ENCODE peak calls at places on chromosome 18, in five cellular contexts. G is A549, A is fibroblast of lung, D is thoracic aorta, P is Panc1. U is an unnamed sample. For H3K4me1, the result is how much of the 10 kb centered on the place peaks cover.

GRCh38 chr18:26480897-26481795 is 67.2 kb downstream of the KCTD1 start:
- DNase-seq in A (peak), G (peak), D (no peak), P (no peak), U (no peak)

GRCh38 chr18:54828290-54828871 is at the start of gene RAB27B:
- DNase-seq in A (peak), D (no peak), G (peak), P (no peak), U (peak)

GRCh38 chr18:47036298-47036874 is 965 bp upstream of the ELOA2 start:
- DNase-seq in D (no peak), G (peak), P (peak), A (peak), U (no peak)

GRCh38 chr18:2906522-2907458 is 60.0 kb downstream of the EMILIN2 start:
- DNase-seq in A (no peak), D (no peak), G (peak), P (no peak), U (peak)

GRCh38 chr18:7617738-7618422 is 50.8 kb downstream of the PTPRM start:
- DNase-seq in D (no peak), A (peak), G (no peak), P (no peak), U (no peak)

GRCh38 chr18:77876319-77876865 is 626.7 kb downstream of the GALR1 start:
- DNase-seq in P (no peak), D (no peak), A (no peak), G (no peak), U (no peak)

GRCh38 chr18:22325396-22325795 is 92.3 kb downstream of the CTAGE1 start:
- DNase-seq in D (no peak), P (no peak), G (no peak), A (no peak), U (no peak)

GRCh38 chr18:35131387-35132283 is 90.4 kb downstream of the MAPRE2 start:
- DNase-seq in P (no peak), A (no peak), G (no peak), D (no peak), U (no peak)

GRCh38 chr18:22168360-22168921 is 948 bp upstream of the GATA6 start:
- DNase-seq in A (peak), P (no peak), G (peak), D (no peak), U (no peak)

GRCh38 chr18:5059540-5060032 is 137.5 kb downstream of the AKAIN1 start:
- DNase-seq in P (no peak), A (no peak), G (no peak), D (no peak), U (no peak)

GRCh38 chr18:8951491-8951890 is 151.0 kb upstream of the NDUFV2 start:
- DNase-seq in D (no peak), A (no peak), G (no peak), P (no peak), U (peak)

GRCh38 chr18:29147944-29148343 is 971.0 kb upstream of the CDH2 start:
- DNase-seq in A (peak), D (no peak), G (no peak), P (no peak), U (no peak)

GRCh38 chr18:43279015-43279758 is 1.9 kb upstream of the SYT4 start:
- DNase-seq in D (no peak), A (peak), G (no peak), P (no peak), U (no peak)

GRCh38 chr18:62187543-62188378 is 706 bp downstream of the RELCH start:
- DNase-seq in G (no peak), D (no peak), A (peak), P (no peak), U (peak)

GRCh38 chr18:24595556-24595955 is 135.1 kb downstream of the HRH4 start:
- DNase-seq in A (no peak), P (no peak), D (no peak), G (no peak), U (no peak)

GRCh38 chr18:54720590-54720989 is 107.7 kb upstream of the RAB27B start:
- DNase-seq in A (no peak), G (no peak), P (no peak), D (no peak), U (no peak)

GRCh38 chr18:29874519-29875098 is 1167.9 kb downstream of the DSC3 start:
- DNase-seq in G (no peak), D (no peak), P (peak), A (peak), U (no peak)

GRCh38 chr18:8858888-8859511 is 153.6 kb downstream of the MTCL1 start:
- DNase-seq in G (peak), A (peak), P (peak), D (no peak), U (no peak)

GRCh38 chr18:13231151-13231550 is 12.6 kb downstream of the LDLRAD4 start:
- DNase-seq in A (no peak), P (no peak), G (no peak), D (no peak), U (no peak)

GRCh38 chr18:27750014-27750413 is 426.9 kb downstream of the CDH2 start:
- DNase-seq in A (peak), G (no peak), D (no peak), P (no peak), U (no peak)

GRCh38 chr18:23042133-23042532 is 93.2 kb upstream of the CABLES1 start:
- DNase-seq in A (no peak), D (no peak), G (no peak), P (no peak), U (no peak)

GRCh38 chr18:50806208-50806616 is 13.6 kb downstream of the MRO start:
- DNase-seq in D (no peak), P (no peak), A (no peak), G (no peak), U (no peak)

GRCh38 chr18:3810271-3810670 is 360.3 kb downstream of the TGIF1 start:
- DNase-seq in G (no peak), D (no peak), A (no peak), P (no peak), U (no peak)

GRCh38 chr18:39835303-39836030 is 2119.6 kb upstream of the PIK3C3 start:
- DNase-seq in D (no peak), P (no peak), A (peak), G (no peak), U (no peak)

GRCh38 chr18:26301681-26302080 is 75.4 kb downstream of the TAF4B start:
- DNase-seq in D (no peak), G (no peak), A (peak), P (no peak), U (no peak)

GRCh38 chr18:38077219-38077618 is 511.6 kb upstream of the CELF4 start:
- DNase-seq in P (no peak), G (no peak), D (no peak), A (no peak), U (no peak)

GRCh38 chr18:55779711-55780590 is 192.0 kb upstream of the TCF4 start:
- DNase-seq in D (no peak), A (no peak), P (no peak), G (peak), U (no peak)

GRCh38 chr18:741931-742512 is 29.6 kb upstream of the ENOSF1 start:
- DNase-seq in D (no peak), A (peak), P (peak), G (peak), U (peak)

GRCh38 chr18:65175681-65176080 is 575.1 kb upstream of the CDH7 start:
- DNase-seq in A (no peak), P (no peak), D (no peak), G (no peak), U (no peak)

GRCh38 chr18:6962571-6963451 is 154.8 kb downstream of the LAMA1 start:
- DNase-seq in G (no peak), A (no peak), D (no peak), P (no peak), U (no peak)

GRCh38 chr18:49849331-49850217 is 36.2 kb upstream of the ACAA2 start:
- DNase-seq in A (peak), G (peak), D (no peak), P (peak), U (no peak)

GRCh38 chr18:36519358-36519757 is 221.8 kb downstream of the FHOD3 start:
- DNase-seq in D (no peak), A (no peak), P (no peak), G (no peak), U (no peak)

GRCh38 chr18:44729631-44730101 is 49.0 kb downstream of the SETBP1 start:
- DNase-seq in P (no peak), A (peak), D (no peak), G (no peak), U (no peak)

GRCh38 chr18:3448845-3449701 is 899 bp upstream of the TGIF1 start:
- DNase-seq in A (peak), G (no peak), P (no peak), D (peak), U (peak)

GRCh38 chr18:35378206-35378795 is 1.2 kb upstream of the ZNF396 start:
- DNase-seq in A (no peak), G (no peak), D (no peak), P (no peak), U (no peak)

GRCh38 chr18:46659484-46659883 is 2.5 kb upstream of the LOXHD1 start:
- DNase-seq in A (no peak), G (no peak), P (no peak), D (no peak), U (no peak)

DNA sequence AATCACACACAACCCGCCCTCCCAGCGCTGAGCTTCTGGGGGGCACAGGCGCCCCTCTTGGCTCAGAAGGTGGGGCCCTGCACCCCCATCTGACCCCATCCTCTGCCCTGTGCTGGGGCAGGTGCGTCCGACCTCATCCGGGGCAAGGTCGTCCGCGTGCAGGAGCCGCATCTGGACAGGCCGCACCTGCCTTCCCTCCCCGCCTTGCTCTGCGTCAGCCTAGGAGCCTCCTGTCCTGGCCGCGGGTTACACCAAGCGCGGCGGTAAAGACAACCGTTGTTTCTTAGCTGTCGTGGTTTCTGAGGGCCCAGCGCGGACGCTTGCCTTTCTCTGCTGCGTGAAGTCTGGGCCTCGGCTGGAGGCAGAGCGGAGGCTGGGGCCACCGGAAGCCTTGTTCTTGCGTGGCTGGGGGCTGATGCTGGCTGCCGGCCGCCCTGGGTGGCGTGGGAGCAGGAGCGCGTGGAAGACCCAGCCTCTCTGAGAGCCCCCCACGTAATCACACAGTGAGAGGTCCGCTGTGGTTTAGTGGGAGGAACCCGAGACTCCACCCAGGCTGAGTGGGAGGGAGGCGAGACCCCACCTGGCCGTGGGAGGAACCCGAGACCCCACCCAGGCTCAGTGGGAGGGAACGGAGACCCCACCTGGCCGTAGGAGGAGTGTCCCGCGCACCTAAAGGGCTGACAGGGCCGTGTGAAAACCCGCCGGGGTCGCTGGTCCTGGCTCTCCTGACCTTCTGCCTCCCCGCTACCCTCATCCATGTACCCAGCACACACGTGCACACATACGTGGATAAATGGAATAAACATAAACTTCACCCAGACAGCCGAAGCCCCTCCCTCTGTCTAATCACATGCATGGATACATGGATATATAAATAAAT is 51.8 kb downstream of the KCNG2 start:
- DNase-seq in D (no peak), G (no peak), P (no peak), A (no peak), U (no peak)
- H3K4me1 ChIP-seq in D (under half), G (under half), P (under half), A (under half), U (under half)

GRCh38 chr18:76521367-76521766 is 26.3 kb upstream of the ZNF516 start:
- DNase-seq in P (no peak), D (no peak), G (no peak), A (no peak), U (no peak)

GRCh38 chr18:76522104-76522503 is 27.1 kb upstream of the ZNF516 start:
- DNase-seq in D (no peak), P (no peak), A (no peak), G (no peak), U (no peak)

GRCh38 chr18:76524477-76524876 is 29.4 kb upstream of the ZNF516 start:
- DNase-seq in P (no peak), D (no peak), A (no peak), G (no peak), U (no peak)

GRCh38 chr18:76524900-76525698 is 30.1 kb upstream of the ZNF516 start:
- DNase-seq in A (peak), D (no peak), P (no peak), G (peak), U (no peak)

DNA sequence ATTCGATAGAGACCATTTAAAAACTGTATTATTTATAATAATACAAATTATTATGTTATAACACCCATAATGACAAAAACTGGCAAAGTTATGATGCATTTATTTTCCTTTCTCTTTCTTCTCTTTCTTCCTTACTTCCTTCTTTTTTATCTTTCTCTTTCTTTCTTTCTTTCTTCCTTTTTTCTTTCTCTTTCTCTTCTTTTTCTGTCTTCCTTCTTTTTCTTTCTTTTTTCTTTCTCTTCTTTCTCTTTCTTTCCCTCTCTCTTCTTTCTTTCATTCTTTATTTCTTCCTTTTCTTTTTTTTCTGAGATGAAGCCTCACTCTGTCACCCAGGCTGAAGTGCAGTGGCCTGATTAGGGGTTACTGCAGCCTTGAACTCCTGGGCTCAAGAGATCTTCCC is 27.5 kb upstream of the ZNF516 start:
- DNase-seq in D (no peak), G (no peak), A (no peak), P (no peak), U (no peak)
- H3K4me1 ChIP-seq in D (under half), G (under half), A (under half), P (under half), U (under half)

GRCh38 chr18:41871229-41872000 is 83.6 kb upstream of the PIK3C3 start:
- DNase-seq in A (no peak), D (no peak), G (no peak), P (no peak), U (no peak)
- H3K4me1 ChIP-seq in A (under half), D (under half), G (under half), P (under half), U (under half)

DNA sequence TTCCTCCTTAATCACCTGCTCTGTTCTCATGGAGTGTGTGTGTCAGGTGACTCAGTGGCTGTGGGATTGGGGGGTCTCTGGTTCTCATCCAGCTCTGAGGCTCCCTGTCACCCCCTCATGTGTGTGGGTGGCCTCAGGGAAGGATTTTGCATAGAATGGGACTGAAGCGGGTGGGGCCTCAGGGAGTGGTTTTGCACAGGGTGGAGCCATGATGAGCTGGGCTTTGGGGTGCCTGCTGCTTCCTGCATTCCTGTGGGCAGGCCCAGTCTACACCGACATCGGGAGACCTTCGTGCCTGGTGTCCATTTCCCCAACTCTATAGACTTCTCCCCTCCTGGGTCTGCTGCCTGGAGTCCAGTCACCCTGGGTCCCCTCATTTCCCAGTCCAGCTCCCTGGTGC is 59.6 kb downstream of the VAPA start:
- DNase-seq in D (no peak), A (no peak), P (no peak), G (no peak), U (no peak)
- H3K4me1 ChIP-seq in D (under half), A (under half), P (under half), G (under half), U (under half)

GRCh38 chr18:58069104-58069503 is 25.1 kb downstream of the NEDD4L start:
- DNase-seq in A (no peak), D (no peak), P (no peak), G (no peak), U (no peak)
- H3K4me1 ChIP-seq in A (under half), D (under half), P (under half), G (under half), U (under half)

GRCh38 chr18:58224425-58224750 is 180.4 kb downstream of the NEDD4L start:
- DNase-seq in A (no peak), G (no peak), D (no peak), P (no peak), U (no peak)
- H3K4me1 ChIP-seq in A (under half), G (half or more), D (under half), P (half or more), U (under half)

U was measured in naive thymus-derived CD4-positive, alpha-beta T cell.